ENCODE peak calls at places on chromosome 3, in ten cellular contexts. B is substantia nigra, G is HCT116, A is iris pigment epithelial cell, K is HEK293T, S is GM10248, L is COR-L47, F is hepatocyte, U is lower leg skin, Q is germinal center. I is an unnamed sample.

GRCh38 chr3:52396011-52396906 is 48.6 kb downstream of the SEMA3G start:
- DNase-seq in S (no peak), F (no peak), B (no peak), G (no peak), Q (no peak), U (peak; percentile 75), K (no peak), A (no peak), L (no peak), I (no peak)

GRCh38 chr3:136505676-136506075 is 246.5 kb downstream of the STAG1 start:
- DNase-seq in L (no peak), Q (no peak), S (no peak), A (no peak), G (no peak), K (no peak), F (no peak), B (no peak), U (no peak), I (no peak)

GRCh38 chr3:115040673-115041286 is 106.3 kb downstream of the ZBTB20 start:
- DNase-seq in K (peak; percentile 18), U (no peak), G (peak; percentile 16), B (no peak), F (peak; percentile 48), S (peak; percentile 37), A (peak; percentile 50), Q (peak; percentile 26), L (peak; percentile 5), I (no peak)

GRCh38 chr3:177186306-177186705 is 11.0 kb downstream of the TBL1XR1 start:
- DNase-seq in U (no peak), S (no peak), L (no peak), A (no peak), Q (no peak), G (no peak), B (no peak), K (no peak), F (no peak), I (no peak)

GRCh38 chr3:98807565-98807964 is 44.4 kb downstream of the ST3GAL6 start:
- DNase-seq in K (no peak), S (no peak), A (no peak), L (no peak), Q (no peak), G (no peak), U (no peak), B (no peak), F (no peak), I (no peak)

GRCh38 chr3:188421836-188422540 is 268.0 kb downstream of the LPP start:
- DNase-seq in Q (peak; percentile 70), B (no peak), U (no peak), G (no peak), A (no peak), L (no peak), S (peak; percentile 27), F (no peak), K (no peak), I (no peak)

GRCh38 chr3:66011098-66011655 is 27.5 kb downstream of the MAGI1 start:
- DNase-seq in Q (no peak), L (no peak), K (no peak), S (no peak), G (no peak), U (no peak), B (no peak), A (no peak), F (no peak), I (no peak)

GRCh38 chr3:66493464-66494099 is 7.2 kb downstream of the LRIG1 start:
- DNase-seq in S (no peak), B (no peak), A (no peak), Q (no peak), F (no peak), G (no peak), K (no peak), U (no peak), L (no peak), I (no peak)

GRCh38 chr3:193826126-193826795 is 233.3 kb downstream of the OPA1 start:
- DNase-seq in F (peak; percentile 68), G (no peak), S (no peak), K (peak; percentile 11), B (no peak), Q (no peak), U (peak; percentile 88), A (peak; percentile 78), L (peak; percentile 29), I (peak; percentile 33)

GRCh38 chr3:197308591-197308990 is 10.2 kb upstream of the DLG1 start:
- DNase-seq in F (no peak), L (no peak), U (no peak), S (no peak), B (no peak), K (no peak), G (no peak), Q (no peak), A (peak; percentile 91), I (no peak)

GRCh38 chr3:44240061-44240460 is 1.6 kb upstream of the TOPAZ1 start:
- DNase-seq in F (no peak), G (no peak), K (no peak), U (no peak), A (no peak), L (no peak), S (no peak), Q (no peak), B (no peak), I (no peak)

GRCh38 chr3:69051796-69052566 is at the start of gene TMF1:
- DNase-seq in K (peak; percentile 97), F (peak; percentile 100), Q (peak; percentile 95), S (peak; percentile 94), B (no peak), G (peak; percentile 98), A (peak; percentile 99), U (peak; percentile 100), L (no peak), I (no peak)

GRCh38 chr3:30655187-30655812 is 48.9 kb downstream of the TGFBR2 start:
- DNase-seq in F (no peak), L (no peak), A (peak; percentile 65), S (no peak), B (no peak), Q (no peak), G (no peak), K (no peak), U (no peak), I (no peak)

GRCh38 chr3:98039322-98040024 is 4.4 kb upstream of the GABRR3 start:
- DNase-seq in Q (peak; percentile 43), G (peak; percentile 89), B (peak; percentile 71), K (peak; percentile 74), U (no peak), A (peak; percentile 85), L (peak; percentile 69), F (peak; percentile 80), S (peak; percentile 40), I (peak; percentile 81)

GRCh38 chr3:155556531-155556930 is 188.3 kb downstream of the PLCH1 start:
- DNase-seq in B (no peak), K (no peak), S (no peak), L (no peak), Q (no peak), G (no peak), A (peak; percentile 1), U (no peak), F (no peak), I (no peak)

GRCh38 chr3:16419640-16420039 is 93.9 kb downstream of the RFTN1 start:
- DNase-seq in Q (no peak), L (no peak), S (no peak), U (no peak), B (no peak), F (no peak), G (no peak), A (peak; percentile 56), K (no peak), I (no peak)

GRCh38 chr3:81643721-81644120 is 117.7 kb downstream of the GBE1 start:
- DNase-seq in G (peak; percentile 4), S (no peak), U (no peak), B (no peak), Q (no peak), F (peak; percentile 19), L (peak; percentile 11), A (peak; percentile 39), K (peak; percentile 49), I (no peak)

GRCh38 chr3:171240504-171240835 is 213.9 kb upstream of the SLC2A2 start:
- DNase-seq in G (no peak), Q (no peak), F (no peak), B (no peak), K (no peak), A (no peak), L (no peak), S (no peak), U (no peak), I (no peak)